ENCODE peak calls at places on chromosomes 11 and 22, in five cellular contexts. U is PC-9, A is MM.1S, B is OCI-LY7, P is lung. C is an unnamed sample.

GRCh38 chr11:81674211-81674610 is 1059.5 kb downstream of the FAM181B start:
- DNase-seq in U (no peak), A (peak; percentile 13), B (no peak), P (no peak), C (no peak)

GRCh38 chr22:30731658-30732057 is 37.0 kb downstream of the OSBP2 start:
- DNase-seq in U (no peak), A (no peak), B (no peak), P (no peak), C (no peak)

GRCh38 chr11:128894685-128895084 is 3.5 kb downstream of the KCNJ5 start:
- DNase-seq in U (no peak), A (no peak), B (no peak), P (peak; percentile 80), C (no peak)

GRCh38 chr22:32469799-32470212 is 4.8 kb upstream of the FBXO7 start:
- DNase-seq in U (no peak), A (no peak), B (no peak), P (no peak), C (no peak)

GRCh38 chr11:42315267-42315666 is 855.8 kb upstream of the LRRC4C start:
- DNase-seq in U (no peak), A (no peak), B (no peak), P (no peak), C (no peak)

GRCh38 chr11:93116641-93117577 is 80.9 kb downstream of the SLC36A4 start:
- DNase-seq in U (peak; percentile 7), A (no peak), B (no peak), P (no peak), C (no peak)

GRCh38 chr22:42388130-42388797 is 43.9 kb downstream of the NFAM1 start:
- DNase-seq in U (peak; percentile 15), A (no peak), B (peak; percentile 15), P (no peak), C (no peak)

GRCh38 chr11:69881467-69882269 is 62.5 kb upstream of the FGF3 start:
- DNase-seq in U (no peak), A (no peak), B (no peak), P (no peak), C (no peak)

GRCh38 chr22:47997052-47997568 is 1234.7 kb downstream of the TBC1D22A start:
- DNase-seq in U (no peak), A (peak; percentile 21), B (no peak), P (no peak), C (no peak)

GRCh38 chr11:106278391-106278790 is 200.9 kb downstream of the AASDHPPT start:
- DNase-seq in U (no peak), A (no peak), B (no peak), P (no peak), C (no peak)

GRCh38 chr11:6812391-6813005 is 13.0 kb upstream of the OR6A2 start:
- DNase-seq in U (peak; percentile 11), A (peak; percentile 65), B (peak; percentile 61), P (no peak), C (peak; percentile 15)

GRCh38 chr22:43541462-43542407 is 129.9 kb downstream of the MPPED1 start:
- DNase-seq in U (no peak), A (no peak), B (no peak), P (no peak), C (no peak)

DNA sequence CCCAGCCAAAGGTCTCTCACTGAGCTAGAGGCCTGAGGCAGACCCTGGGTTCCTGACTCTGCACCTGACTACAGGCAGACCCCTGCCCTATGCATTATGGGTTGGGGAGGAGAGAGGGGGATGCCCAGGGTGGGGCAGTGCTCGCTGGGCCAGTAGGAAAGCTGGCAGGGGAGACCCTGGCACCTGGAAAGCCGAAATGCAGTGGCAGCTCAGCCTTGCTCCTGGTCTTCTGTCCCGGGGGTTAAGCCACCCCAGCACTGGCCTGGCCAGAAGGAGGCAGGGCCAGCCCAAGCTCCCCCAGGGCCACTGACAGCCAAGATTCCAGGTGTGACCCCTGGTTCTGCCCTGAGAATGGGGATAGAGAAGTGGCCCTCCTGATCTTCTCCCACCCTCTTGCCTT is 5.4 kb downstream of the ARAP1 start:
- DNase-seq in U (no peak), A (no peak), B (no peak), P (no peak), C (no peak)
- H3K4me1 ChIP-seq in U (peaks cover 32% of the 10 kb centered on the region), A (no peaks in the 10 kb centered on the region), B (peaks cover 47% of the 10 kb centered on the region), P (no peaks in the 10 kb centered on the region), C (peaks cover 50% of the 10 kb centered on the region)

DNA sequence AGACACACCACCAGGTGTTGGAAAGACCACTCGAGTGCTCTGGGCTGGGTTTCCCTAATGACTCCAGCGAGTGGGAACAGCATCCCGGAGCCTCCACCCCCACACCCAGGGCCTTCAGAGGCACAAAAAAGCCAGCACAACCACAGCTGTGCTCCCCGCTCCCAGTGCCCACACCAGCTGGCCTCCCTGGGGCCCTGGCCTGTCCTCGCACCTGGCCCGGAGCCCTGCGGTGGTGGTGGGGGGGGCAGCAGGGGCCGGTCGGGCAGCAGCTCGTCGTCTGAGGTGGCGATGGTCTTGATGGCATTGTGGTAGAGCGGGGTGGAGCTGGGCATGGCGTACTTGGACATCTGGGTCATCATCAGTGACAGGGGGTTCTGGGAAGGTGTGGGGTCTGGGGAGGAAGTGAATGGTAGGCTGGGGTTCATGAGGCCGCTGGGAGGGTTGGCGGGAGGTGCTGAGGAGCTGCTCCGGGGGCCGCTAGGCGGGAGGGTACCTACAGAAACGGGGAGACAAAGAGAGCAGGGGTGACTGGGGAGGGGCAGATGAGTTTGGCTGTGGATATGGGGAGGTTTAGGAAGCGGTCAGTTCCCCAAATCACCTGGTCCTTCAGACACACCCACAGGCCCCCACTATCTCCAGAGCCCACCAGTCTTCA is 16.1 kb downstream of the CXCR5 start:
- DNase-seq in U (no peak), A (no peak), B (no peak), P (no peak), C (no peak)
- H3K4me1 ChIP-seq in U (no peaks in the 10 kb centered on the region), A (no peaks in the 10 kb centered on the region), B (peaks cover 44% of the 10 kb centered on the region), P (no peaks in the 10 kb centered on the region), C (peaks cover 24% of the 10 kb centered on the region)

GRCh38 chr11:8777907-8778767 is 95.5 kb downstream of the RPL27A start:
- DNase-seq in U (no peak), A (no peak), B (peak; percentile 5), P (peak; percentile 45), C (no peak)
- H3K4me1 ChIP-seq in U (no peaks in the 10 kb centered on the region), A (peaks cover 18% of the 10 kb centered on the region), B (no peaks in the 10 kb centered on the region), P (peaks cover 50% of the 10 kb centered on the region), C (no peaks in the 10 kb centered on the region)

GRCh38 chr11:3855808-3856491 is 486 bp downstream of the STIM1 start:
- DNase-seq in U (peak; percentile 43), A (peak; percentile 51), B (peak; percentile 65), P (peak; percentile 57), C (no peak)
- H3K4me1 ChIP-seq in U (peaks cover 48% of the 10 kb centered on the region), A (peaks cover 55% of the 10 kb centered on the region), B (peaks cover 69% of the 10 kb centered on the region), P (peaks cover 33% of the 10 kb centered on the region), C (peaks cover 64% of the 10 kb centered on the region)